ENCODE peak calls at places on chromosomes 3 and 15, in four cellular contexts. A is A549, P is HEK293T, H is HepG2. Q is an unnamed sample.

GRCh38 chr15:74807302-74807701 is 5.3 kb upstream of the LMAN1L start:
- DNase-seq in H (no peak), A (no peak), P (no peak), Q (peak; percentile 28)

GRCh38 chr15:70563561-70564095 is 199.7 kb downstream of the UACA start:
- DNase-seq in A (no peak), P (no peak), H (no peak), Q (no peak)

GRCh38 chr15:73844356-73844755 is 29.0 kb upstream of the TBC1D21 start:
- DNase-seq in P (no peak), A (no peak), H (no peak), Q (peak; percentile 44)

GRCh38 chr3:142447308-142447851 is 457 bp downstream of the XRN1 start:
- DNase-seq in H (peak; percentile 39), A (peak; percentile 49), P (peak; percentile 38), Q (peak; percentile 46)

GRCh38 chr15:83516935-83517334 is 69.8 kb downstream of the SH3GL3 start:
- DNase-seq in P (no peak), H (no peak), A (no peak), Q (peak; percentile 13)

GRCh38 chr3:183587337-183587736 is 31.8 kb upstream of the KLHL6 start:
- DNase-seq in A (no peak), P (no peak), H (no peak), Q (no peak)

GRCh38 chr15:75523011-75523410 is 56.1 kb downstream of the PTPN9 start:
- DNase-seq in H (no peak), A (no peak), P (no peak), Q (no peak)

GRCh38 chr15:89419370-89419984 is 76.9 kb downstream of the RHCG start:
- DNase-seq in H (peak; percentile 18), A (no peak), P (peak; percentile 71), Q (peak; percentile 27)

GRCh38 chr3:122948398-122948797 is 79.2 kb downstream of the SEMA5B start:
- DNase-seq in A (peak; percentile 12), H (peak; percentile 13), P (no peak), Q (no peak)

GRCh38 chr3:125143538-125143937 is 69.0 kb downstream of the SLC12A8 start:
- DNase-seq in H (no peak), P (no peak), A (no peak), Q (no peak)

GRCh38 chr3:10992017-10992945 is at the start of gene SLC6A1:
- DNase-seq in P (peak; percentile 60), H (no peak), A (peak; percentile 22), Q (no peak)

GRCh38 chr3:49032646-49033304 is 3.6 kb upstream of the IMPDH2 start:
- DNase-seq in P (no peak), H (no peak), A (no peak), Q (no peak)

GRCh38 chr15:89828324-89829145 is 13.9 kb upstream of the ANPEP start:
- DNase-seq in H (no peak), P (no peak), A (peak; percentile 32), Q (peak; percentile 71)

GRCh38 chr3:127482216-127483004 is 108.1 kb downstream of the TPRA1 start:
- DNase-seq in H (no peak), A (no peak), P (no peak), Q (peak; percentile 6)

GRCh38 chr3:56800373-56801150 is 1.2 kb downstream of the ARHGEF3 start:
- DNase-seq in A (no peak), P (no peak), H (no peak), Q (no peak)

GRCh38 chr15:66594344-66594743 is 28.5 kb upstream of the LCTL start:
- DNase-seq in H (no peak), A (no peak), P (no peak), Q (no peak)

GRCh38 chr3:192005989-192006388 is 545.0 kb downstream of the PYDC2 start:
- DNase-seq in A (no peak), P (no peak), H (no peak), Q (no peak)

GRCh38 chr3:10753964-10754363 is 62.1 kb upstream of the SLC6A11 start:
- DNase-seq in A (no peak), H (peak; percentile 18), P (peak; percentile 66), Q (peak; percentile 32)

GRCh38 chr3:18751514-18751913 is 326.4 kb upstream of the SATB1 start:
- DNase-seq in H (no peak), A (no peak), P (no peak), Q (no peak)

GRCh38 chr3:11386413-11387155 is 114.4 kb downstream of the ATG7 start:
- DNase-seq in P (no peak), H (no peak), A (no peak), Q (no peak)

GRCh38 chr3:48086736-48087470 is 70.7 kb upstream of the MAP4 start:
- DNase-seq in A (peak; percentile 71), H (peak; percentile 38), P (no peak), Q (peak; percentile 89)

GRCh38 chr15:81820236-81820635 is 225.6 kb downstream of the MEX3B start:
- DNase-seq in A (no peak), P (no peak), H (no peak), Q (peak; percentile 66)

GRCh38 chr15:99589801-99590200 is 24.0 kb downstream of the MEF2A start:
- DNase-seq in H (no peak), P (no peak), A (no peak), Q (no peak)

GRCh38 chr3:176075491-176075890 is 1121.8 kb downstream of the TBL1XR1 start:
- DNase-seq in P (no peak), A (no peak), H (no peak), Q (no peak)

GRCh38 chr15:85542488-85542887 is 162.1 kb downstream of the AKAP13 start:
- DNase-seq in P (no peak), A (no peak), H (no peak), Q (no peak)

GRCh38 chr3:71006810-71007785 is 576.4 kb downstream of the FOXP1 start:
- DNase-seq in P (peak; percentile 19), H (peak; percentile 20), A (peak; percentile 41), Q (no peak)

GRCh38 chr3:97990624-97991277 is 18.5 kb upstream of the RIOX2 start:
- DNase-seq in P (no peak), A (no peak), H (no peak), Q (no peak)

GRCh38 chr15:20348900-20349773 is 192.5 kb downstream of the GOLGA6L6 start:
- DNase-seq in H (no peak), A (peak; percentile 6), P (no peak), Q (no peak)

GRCh38 chr3:133487204-133487603 is 86.3 kb upstream of the CDV3 start:
- DNase-seq in P (no peak), A (no peak), H (no peak), Q (no peak)

GRCh38 chr3:126106336-126107202 is 22.6 kb upstream of the SLC41A3 start:
- DNase-seq in H (no peak), A (no peak), P (no peak), Q (no peak)

GRCh38 chr3:46193436-46193835 is 14.7 kb downstream of the CCR1 start:
- DNase-seq in P (no peak), H (no peak), A (no peak), Q (no peak)

GRCh38 chr3:146625117-146625775 is 20.1 kb upstream of the PLSCR5 start:
- DNase-seq in P (no peak), A (peak; percentile 2), H (no peak), Q (peak; percentile 2)

GRCh38 chr3:9525078-9525477 is 28.5 kb downstream of the LHFPL4 start:
- DNase-seq in P (no peak), H (no peak), A (no peak), Q (no peak)
- TF ChIP-seq BHLHE40 in P (no peak), H (no peak), A (no peak), Q (no peak)

DNA sequence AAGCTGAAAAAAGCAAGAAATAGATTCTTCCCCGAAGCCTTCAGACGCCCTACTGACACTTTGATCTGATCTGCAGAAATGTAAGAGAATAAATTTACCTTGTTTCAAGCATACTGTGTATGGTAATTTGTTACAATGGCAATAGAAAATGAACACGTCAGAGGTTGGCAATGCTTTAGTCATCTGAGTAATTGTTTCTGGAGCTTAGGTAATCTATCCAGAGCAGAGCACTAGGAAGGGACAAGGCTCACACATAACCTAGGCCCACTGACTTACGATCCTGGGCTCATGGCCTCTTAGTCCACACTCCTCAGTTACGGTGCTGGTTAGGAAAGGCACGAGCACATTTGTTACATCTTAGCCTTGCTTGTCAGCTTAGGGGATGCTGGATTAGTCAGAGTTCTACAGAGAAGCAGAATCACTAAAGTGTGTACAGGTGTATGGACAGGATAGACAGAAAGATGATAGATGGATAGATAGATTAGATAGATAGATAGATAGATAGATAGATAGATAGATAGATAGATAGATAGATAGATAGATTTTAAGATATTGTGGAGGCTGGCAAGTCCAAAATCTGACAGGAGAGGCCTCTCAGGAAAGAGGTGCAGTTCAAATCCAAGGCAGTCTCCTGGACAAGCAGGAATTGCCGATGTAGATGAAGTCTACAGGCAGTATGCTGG is 46.8 kb upstream of the TBC1D23 start:
- DNase-seq in A (no peak), H (no peak), P (no peak), Q (peak; percentile 32)
- TF ChIP-seq BHLHE40 in A (no peak), H (no peak), P (no peak), Q (no peak)

GRCh38 chr3:169391672-169392071 is 271.8 kb downstream of the MECOM start:
- DNase-seq in A (no peak), P (no peak), H (no peak), Q (no peak)

GRCh38 chr3:169389925-169390253 is 273.6 kb downstream of the MECOM start:
- DNase-seq in H (no peak), P (no peak), A (no peak), Q (no peak)

GRCh38 chr3:169390741-169391300 is 272.7 kb downstream of the MECOM start:
- DNase-seq in A (no peak), P (no peak), H (no peak), Q (no peak)

GRCh38 chr3:169389211-169389924 is 274.1 kb downstream of the MECOM start:
- DNase-seq in A (no peak), H (peak; percentile 21), P (no peak), Q (no peak)

DNA sequence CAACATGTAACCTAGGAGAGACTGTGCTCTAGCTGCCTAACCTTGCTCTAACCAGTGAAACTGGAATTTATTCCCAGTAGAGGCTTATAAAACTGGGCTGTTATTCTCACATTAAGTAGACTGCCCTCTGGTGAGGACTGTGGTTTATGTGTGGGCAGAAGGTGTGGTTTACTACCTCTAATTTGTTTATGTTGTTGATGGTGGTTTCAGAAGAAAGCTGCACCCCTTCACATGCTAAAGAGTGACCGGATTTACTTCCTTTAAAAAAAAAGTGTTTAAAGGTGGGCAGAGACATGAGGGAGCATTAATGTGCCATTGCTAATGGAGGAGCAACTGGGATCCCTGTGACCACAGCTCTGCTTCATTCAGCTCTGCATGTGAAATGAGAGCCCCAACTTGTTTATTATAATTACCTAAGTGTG is 273.2 kb downstream of the MECOM start:
- DNase-seq in A (no peak), H (no peak), P (no peak), Q (no peak)
- TF ChIP-seq BHLHE40 in A (no peak), H (no peak), P (no peak), Q (no peak)

GRCh38 chr15:51672100-51672731 is 9.1 kb upstream of the SCG3 start:
- DNase-seq in A (no peak), P (no peak), H (no peak), Q (no peak)
- TF ChIP-seq BHLHE40 in A (no peak), P (no peak), H (no peak), Q (no peak)